ENCODE peak calls at places on chromosome 1, in five cellular contexts. F is BJ, Z is Kasumi-1, C is NCI-H774, E is RWPE1. N is an unnamed sample.

GRCh38 chr1:173193639-173194038 is 13.5 kb downstream of the TNFSF4 start:
- DNase-seq in F (peak; percentile 95), C (no peak), Z (peak; percentile 36), E (no peak), N (no peak)

GRCh38 chr1:12595839-12596821 is 21.9 kb downstream of the DHRS3 start:
- DNase-seq in E (peak; percentile 81), F (peak; percentile 95), C (no peak), Z (no peak), N (peak; percentile 97)

GRCh38 chr1:67188137-67188536 is 21.9 kb downstream of the IL23R start:
- DNase-seq in E (no peak), Z (no peak), C (no peak), F (no peak), N (no peak)

GRCh38 chr1:109883248-109883955 is 27.2 kb upstream of the CSF1 start:
- DNase-seq in Z (no peak), C (no peak), F (no peak), E (no peak), N (no peak)

GRCh38 chr1:203114202-203114601 is 13.3 kb upstream of the ADORA1 start:
- DNase-seq in Z (no peak), C (no peak), E (no peak), F (no peak), N (no peak)

GRCh38 chr1:109399326-109399957 is 1.7 kb upstream of the SORT1 start:
- DNase-seq in Z (peak; percentile 76), F (no peak), E (peak; percentile 45), C (peak; percentile 65), N (no peak)

GRCh38 chr1:93474291-93474690 is 26.4 kb downstream of the FNBP1L start:
- DNase-seq in F (no peak), C (no peak), Z (no peak), E (no peak), N (no peak)

GRCh38 chr1:84847253-84848247 is 45.5 kb downstream of the LPAR3 start:
- DNase-seq in E (peak; percentile 95), Z (peak; percentile 40), F (peak; percentile 81), C (peak; percentile 89), N (peak; percentile 95)

GRCh38 chr1:15167386-15167785 is 13.8 kb downstream of the TMEM51 start:
- DNase-seq in E (no peak), Z (no peak), C (no peak), F (no peak), N (no peak)

GRCh38 chr1:26234644-26235384 is 814 bp downstream of the CEP85 start:
- DNase-seq in E (peak; percentile 45), F (no peak), Z (peak; percentile 56), C (no peak), N (no peak)

GRCh38 chr1:176557543-176558258 is 94.7 kb downstream of the PAPPA2 start:
- DNase-seq in E (peak; percentile 23), F (no peak), Z (no peak), C (no peak), N (no peak)

GRCh38 chr1:66309006-66309741 is 224.8 kb upstream of the SGIP1 start:
- DNase-seq in C (no peak), F (no peak), E (no peak), Z (no peak), N (no peak)

GRCh38 chr1:26597629-26598039 is 68.1 kb downstream of the RPS6KA1 start:
- DNase-seq in F (no peak), E (peak; percentile 49), Z (peak; percentile 74), C (peak; percentile 2), N (no peak)

GRCh38 chr1:201711101-201711597 is 117.8 kb upstream of the IPO9 start:
- DNase-seq in Z (no peak), C (no peak), E (no peak), F (no peak), N (no peak)

GRCh38 chr1:6423321-6423999 is 1.1 kb upstream of the ESPN start:
- DNase-seq in C (no peak), E (peak; percentile 74), F (no peak), Z (peak; percentile 28), N (no peak)

GRCh38 chr1:111191496-111191895 is 8.9 kb downstream of the DENND2D start:
- DNase-seq in Z (no peak), C (no peak), E (no peak), F (peak; percentile 64), N (peak; percentile 19)

GRCh38 chr1:204359474-204360255 is at the start of gene PLEKHA6:
- DNase-seq in E (no peak), F (no peak), Z (no peak), C (no peak), N (peak; percentile 10)

GRCh38 chr1:161313554-161314200 is 504 bp upstream of the SDHC start:
- DNase-seq in F (no peak), E (no peak), Z (peak; percentile 29), C (no peak), N (no peak)

GRCh38 chr1:239386453-239387303 is at the start of gene CHRM3:
- DNase-seq in E (peak; percentile 59), Z (peak; percentile 27), C (no peak), F (peak; percentile 8), N (no peak)

GRCh38 chr1:2376261-2376741 is 15.1 kb downstream of the MORN1 start:
- DNase-seq in E (no peak), C (no peak), F (no peak), Z (no peak), N (no peak)

GRCh38 chr1:109294481-109294880 is 11.5 kb upstream of the PSRC1 start:
- DNase-seq in Z (no peak), F (no peak), E (no peak), C (no peak), N (no peak)

GRCh38 chr1:22223176-22223575 is 80.3 kb upstream of the WNT4 start:
- DNase-seq in F (no peak), E (no peak), Z (no peak), C (no peak), N (no peak)